ENCODE peak calls at places on chromosomes 6 and 20, in four cellular contexts. D is adrenal gland; P is prostate gland; K is stimulated activated CD8-positive, alpha-beta memory T cell treated with anti-CD3 and anti-CD28 coated beads, Interleukin-15, amount 100 ng/mL, for 4 hours. U is an unnamed sample.

GRCh38 chr20:63714858-63715257 is 7.0 kb downstream of the ZGPAT start:
- DNase-seq in D (no peak), P (no peak), K (no peak), U (peak)

GRCh38 chr6:149439626-149440025 is 39.6 kb downstream of the SUMO4 start:
- DNase-seq in D (no peak), K (no peak), P (no peak), U (no peak)

GRCh38 chr6:109237082-109237985 is 142.0 kb downstream of the CEP57L1 start:
- DNase-seq in P (no peak), K (no peak), D (no peak), U (peak)

GRCh38 chr20:63775096-63775978 is 35.8 kb downstream of the SLC2A4RG start:
- DNase-seq in K (no peak), D (no peak), P (no peak), U (peak)

GRCh38 chr6:108115598-108116058 is 41.1 kb upstream of the OSTM1 start:
- DNase-seq in K (no peak), P (no peak), D (peak), U (peak)

GRCh38 chr6:126228001-126228791 is 111.7 kb upstream of the CENPW start:
- DNase-seq in D (no peak), P (no peak), K (no peak), U (no peak)

GRCh38 chr20:39291301-39291700 is 329.2 kb downstream of the DHX35 start:
- DNase-seq in P (peak), D (peak), K (no peak), U (no peak)

GRCh38 chr6:90393232-90393884 is 96.7 kb upstream of the BACH2 start:
- DNase-seq in P (peak), K (no peak), D (peak), U (no peak)

GRCh38 chr6:154703094-154703493 is 30.1 kb upstream of the SCAF8 start:
- DNase-seq in P (no peak), K (no peak), D (no peak), U (peak)

GRCh38 chr20:14415492-14415891 is 78.1 kb upstream of the FLRT3 start:
- DNase-seq in P (no peak), K (no peak), D (no peak), U (no peak)

GRCh38 chr6:22470454-22471368 is 98.7 kb upstream of the HDGFL1 start:
- DNase-seq in K (no peak), D (peak), P (peak), U (peak)

GRCh38 chr20:48617481-48617880 is 210.3 kb downstream of the PREX1 start:
- DNase-seq in P (no peak), D (no peak), K (no peak), U (no peak)

GRCh38 chr6:5471044-5471443 is 209.7 kb downstream of the FARS2 start:
- DNase-seq in D (peak), P (peak), K (peak), U (peak)

GRCh38 chr6:2632943-2633584 is 117.7 kb downstream of the MYLK4 start:
- DNase-seq in D (no peak), P (no peak), K (no peak), U (no peak)

GRCh38 chr6:106591111-106591825 is 38.0 kb downstream of the RTN4IP1 start:
- DNase-seq in P (no peak), K (no peak), D (no peak), U (peak)

GRCh38 chr20:10492065-10492464 is 57.0 kb downstream of the SLX4IP start:
- DNase-seq in K (no peak), P (no peak), D (no peak), U (no peak)

GRCh38 chr20:4726710-4727391 is 5.1 kb downstream of the PRND start:
- DNase-seq in K (no peak), P (no peak), D (peak), U (peak)

GRCh38 chr20:58251979-58252591 is 23.6 kb upstream of the ANKRD60 start:
- DNase-seq in D (no peak), K (no peak), P (no peak), U (peak)

GRCh38 chr6:46792635-46793034 is 554 bp upstream of the MEP1A start:
- DNase-seq in P (no peak), D (no peak), K (no peak), U (no peak)

GRCh38 chr6:61909541-61909940 is 376.5 kb downstream of the KHDRBS2 start:
- DNase-seq in K (no peak), D (no peak), P (no peak), U (no peak)